ENCODE peak calls at places on chromosomes 3 and 15, in nine cellular contexts. One of them, this sample, is unnamed.

GRCh38 chr3:184145881-184146280 is 9.3 kb upstream of the DVL3 start:
- DNase-seq in activated B cell treated with CpG ODN at 0.5 μM for 24 hours: no peak
- DNase-seq in AG09309: no peak
- DNase-seq in GM23338: no peak
- DNase-seq in GM13977: no peak
- DNase-seq in HepG2: no peak
- DNase-seq in glutamatergic neuron: no peak
- DNase-seq in progenitor cell of endocrine pancreas: no peak
- DNase-seq in GM10248: no peak
- DNase-seq in this sample: no peak

GRCh38 chr3:94024385-94024784 is 4.0 kb downstream of the STX19 start:
- DNase-seq in HepG2: no peak
- DNase-seq in GM10248: no peak
- DNase-seq in GM13977: no peak
- DNase-seq in GM23338: no peak
- DNase-seq in glutamatergic neuron: no peak
- DNase-seq in AG09309: no peak
- DNase-seq in progenitor cell of endocrine pancreas: no peak
- DNase-seq in activated B cell treated with CpG ODN at 0.5 μM for 24 hours: no peak
- DNase-seq in this sample: no peak

GRCh38 chr15:25700916-25701315 is 162.2 kb downstream of the ATP10A start:
- DNase-seq in activated B cell treated with CpG ODN at 0.5 μM for 24 hours: no peak
- DNase-seq in progenitor cell of endocrine pancreas: no peak
- DNase-seq in HepG2: no peak
- DNase-seq in GM23338: no peak
- DNase-seq in GM13977: no peak
- DNase-seq in glutamatergic neuron: no peak
- DNase-seq in AG09309: no peak
- DNase-seq in GM10248: no peak
- DNase-seq in this sample: no peak

GRCh38 chr3:97880267-97880666 is 58.5 kb downstream of the CRYBG3 start:
- DNase-seq in GM23338: no peak
- DNase-seq in progenitor cell of endocrine pancreas: no peak
- DNase-seq in GM10248: no peak
- DNase-seq in HepG2: peak; percentile 6
- DNase-seq in GM13977: no peak
- DNase-seq in activated B cell treated with CpG ODN at 0.5 μM for 24 hours: no peak
- DNase-seq in glutamatergic neuron: no peak
- DNase-seq in AG09309: no peak
- DNase-seq in this sample: no peak

GRCh38 chr3:196650740-196651311 is 11.3 kb downstream of the NRROS start:
- DNase-seq in HepG2: peak; percentile 36
- DNase-seq in progenitor cell of endocrine pancreas: no peak
- DNase-seq in GM10248: no peak
- DNase-seq in activated B cell treated with CpG ODN at 0.5 μM for 24 hours: no peak
- DNase-seq in GM13977: no peak
- DNase-seq in AG09309: peak; percentile 94
- DNase-seq in GM23338: no peak
- DNase-seq in glutamatergic neuron: no peak
- DNase-seq in this sample: no peak

GRCh38 chr3:108029466-108029865 is 61.4 kb downstream of the CD47 start:
- DNase-seq in GM23338: no peak
- DNase-seq in progenitor cell of endocrine pancreas: no peak
- DNase-seq in activated B cell treated with CpG ODN at 0.5 μM for 24 hours: no peak
- DNase-seq in glutamatergic neuron: no peak
- DNase-seq in GM13977: no peak
- DNase-seq in GM10248: no peak
- DNase-seq in AG09309: no peak
- DNase-seq in HepG2: no peak
- DNase-seq in this sample: no peak

GRCh38 chr15:57591237-57591821 is 375 bp upstream of the MYZAP start:
- DNase-seq in glutamatergic neuron: no peak
- DNase-seq in progenitor cell of endocrine pancreas: no peak
- DNase-seq in AG09309: no peak
- DNase-seq in HepG2: no peak
- DNase-seq in GM13977: no peak
- DNase-seq in GM10248: no peak
- DNase-seq in activated B cell treated with CpG ODN at 0.5 μM for 24 hours: no peak
- DNase-seq in GM23338: peak; percentile 65
- DNase-seq in this sample: no peak

GRCh38 chr3:46916799-46917198 is 39.3 kb downstream of the PTH1R start:
- DNase-seq in GM10248: no peak
- DNase-seq in activated B cell treated with CpG ODN at 0.5 μM for 24 hours: no peak
- DNase-seq in GM23338: no peak
- DNase-seq in AG09309: no peak
- DNase-seq in HepG2: no peak
- DNase-seq in glutamatergic neuron: no peak
- DNase-seq in GM13977: no peak
- DNase-seq in progenitor cell of endocrine pancreas: no peak
- DNase-seq in this sample: no peak

GRCh38 chr3:152444029-152444641 is 175.4 kb downstream of the MBNL1 start:
- DNase-seq in progenitor cell of endocrine pancreas: no peak
- DNase-seq in AG09309: peak; percentile 41
- DNase-seq in GM10248: peak; percentile 17
- DNase-seq in GM23338: peak; percentile 67
- DNase-seq in activated B cell treated with CpG ODN at 0.5 μM for 24 hours: no peak
- DNase-seq in HepG2: peak; percentile 42
- DNase-seq in GM13977: peak; percentile 16
- DNase-seq in glutamatergic neuron: no peak
- DNase-seq in this sample: peak; percentile 31

GRCh38 chr15:72521682-72522081 is 47.6 kb downstream of the ARIH1 start:
- DNase-seq in GM10248: no peak
- DNase-seq in GM13977: no peak
- DNase-seq in HepG2: no peak
- DNase-seq in glutamatergic neuron: no peak
- DNase-seq in activated B cell treated with CpG ODN at 0.5 μM for 24 hours: no peak
- DNase-seq in progenitor cell of endocrine pancreas: no peak
- DNase-seq in AG09309: no peak
- DNase-seq in GM23338: no peak
- DNase-seq in this sample: no peak

GRCh38 chr3:100782359-100782758 is 73.1 kb downstream of the TFG start:
- DNase-seq in activated B cell treated with CpG ODN at 0.5 μM for 24 hours: no peak
- DNase-seq in HepG2: no peak
- DNase-seq in GM10248: no peak
- DNase-seq in glutamatergic neuron: no peak
- DNase-seq in GM13977: no peak
- DNase-seq in progenitor cell of endocrine pancreas: no peak
- DNase-seq in AG09309: no peak
- DNase-seq in GM23338: no peak
- DNase-seq in this sample: no peak

GRCh38 chr3:186506846-186507245 is 37.3 kb downstream of the CRYGS start:
- DNase-seq in glutamatergic neuron: no peak
- DNase-seq in HepG2: no peak
- DNase-seq in progenitor cell of endocrine pancreas: no peak
- DNase-seq in AG09309: no peak
- DNase-seq in activated B cell treated with CpG ODN at 0.5 μM for 24 hours: no peak
- DNase-seq in GM23338: no peak
- DNase-seq in GM10248: no peak
- DNase-seq in GM13977: no peak
- DNase-seq in this sample: no peak

GRCh38 chr3:50318615-50319014 is 3.9 kb downstream of the HYAL2 start:
- DNase-seq in GM13977: no peak
- DNase-seq in glutamatergic neuron: no peak
- DNase-seq in HepG2: no peak
- DNase-seq in activated B cell treated with CpG ODN at 0.5 μM for 24 hours: no peak
- DNase-seq in progenitor cell of endocrine pancreas: no peak
- DNase-seq in AG09309: no peak
- DNase-seq in GM10248: no peak
- DNase-seq in GM23338: no peak
- DNase-seq in this sample: no peak

DNA sequence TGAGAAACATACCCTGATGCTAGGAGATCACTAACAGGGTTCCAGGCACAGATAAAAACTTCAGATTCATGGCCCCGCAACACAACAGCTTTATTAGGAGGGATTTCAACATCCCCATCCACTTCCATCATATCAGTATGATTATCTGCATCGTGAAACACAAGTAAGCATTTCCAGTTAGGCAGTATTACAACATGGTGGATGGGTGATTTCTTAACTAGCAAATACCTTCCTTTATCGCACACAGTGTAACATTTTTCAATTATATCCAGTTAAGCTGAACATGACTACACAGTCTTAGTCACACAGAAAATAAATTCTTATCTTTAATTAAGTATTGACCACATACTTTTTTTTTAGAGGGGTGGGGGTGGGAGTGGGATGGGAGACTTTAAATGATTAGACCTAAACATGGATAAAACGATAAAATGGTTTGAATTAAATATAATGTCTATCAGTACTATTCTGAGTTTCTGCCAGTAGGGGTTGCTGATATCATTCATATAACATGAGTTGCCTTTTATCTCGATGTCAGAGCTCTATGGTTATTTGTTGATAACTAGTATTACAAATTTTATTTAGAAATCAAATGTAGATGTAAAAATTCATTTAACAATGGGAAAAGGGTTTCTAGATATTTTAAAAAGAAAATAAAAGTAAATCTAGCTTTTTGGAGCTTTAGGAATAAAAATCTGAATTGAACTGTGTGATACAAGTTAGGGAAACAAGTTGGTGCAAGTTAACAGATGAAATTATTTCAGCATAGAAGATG is 146.6 kb downstream of the TBL1XR1 start:
- DNase-seq in GM13977: no peak
- DNase-seq in activated B cell treated with CpG ODN at 0.5 μM for 24 hours: no peak
- DNase-seq in glutamatergic neuron: no peak
- DNase-seq in progenitor cell of endocrine pancreas: no peak
- DNase-seq in GM23338: peak; percentile 36
- DNase-seq in GM10248: no peak
- DNase-seq in AG09309: peak; percentile 58
- DNase-seq in HepG2: peak; percentile 13
- DNase-seq in this sample: no peak
- TF ChIP-seq CTCF in GM13977: peak; percentile 50
- TF ChIP-seq CTCF in activated B cell treated with CpG ODN at 0.5 μM for 24 hours: peak; percentile 69
- TF ChIP-seq CTCF in glutamatergic neuron: peak; percentile 54
- TF ChIP-seq CTCF in progenitor cell of endocrine pancreas: peak; percentile 65
- TF ChIP-seq CTCF in GM23338: peak; percentile 54
- TF ChIP-seq CTCF in GM10248: peak; percentile 64
- TF ChIP-seq CTCF in AG09309: peak; percentile 42
- TF ChIP-seq CTCF in HepG2: peak; percentile 38
- TF ChIP-seq CTCF in this sample: peak; percentile 8

DNA sequence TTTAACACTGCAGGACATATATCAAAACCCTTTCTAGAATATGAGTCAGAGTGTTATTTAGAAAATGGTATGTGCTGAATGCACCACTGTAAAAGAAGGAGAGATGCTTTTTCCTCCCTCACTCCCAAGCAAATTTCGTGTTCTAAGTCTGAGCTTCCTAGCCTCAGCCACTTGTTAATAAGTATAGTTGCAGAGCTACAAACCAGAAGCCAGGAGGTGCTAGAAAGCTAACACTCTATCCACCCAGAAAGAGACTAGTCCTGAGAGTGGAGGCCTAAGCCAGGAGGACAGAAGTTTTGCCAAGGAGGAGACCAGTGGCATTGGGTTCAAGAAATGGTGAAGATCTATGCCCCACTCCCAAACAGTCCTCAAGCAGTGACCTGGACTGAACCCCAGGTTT is 40.5 kb upstream of the GYG1 start:
- DNase-seq in glutamatergic neuron: no peak
- DNase-seq in GM10248: no peak
- DNase-seq in activated B cell treated with CpG ODN at 0.5 μM for 24 hours: no peak
- DNase-seq in GM23338: peak; percentile 67
- DNase-seq in GM13977: no peak
- DNase-seq in AG09309: no peak
- DNase-seq in progenitor cell of endocrine pancreas: no peak
- DNase-seq in HepG2: peak; percentile 16
- DNase-seq in this sample: no peak
- TF ChIP-seq CTCF in glutamatergic neuron: no peak
- TF ChIP-seq CTCF in GM10248: peak; percentile 10
- TF ChIP-seq CTCF in activated B cell treated with CpG ODN at 0.5 μM for 24 hours: no peak
- TF ChIP-seq CTCF in GM23338: peak; percentile 62
- TF ChIP-seq CTCF in GM13977: peak; percentile 41
- TF ChIP-seq CTCF in AG09309: peak; percentile 35
- TF ChIP-seq CTCF in progenitor cell of endocrine pancreas: no peak
- TF ChIP-seq CTCF in HepG2: peak; percentile 35
- TF ChIP-seq CTCF in this sample: no peak

GRCh38 chr15:49225572-49226281 is 55.7 kb downstream of the GALK2 start:
- DNase-seq in activated B cell treated with CpG ODN at 0.5 μM for 24 hours: no peak
- DNase-seq in AG09309: no peak
- DNase-seq in glutamatergic neuron: peak; percentile 62
- DNase-seq in progenitor cell of endocrine pancreas: no peak
- DNase-seq in HepG2: no peak
- DNase-seq in GM10248: no peak
- DNase-seq in GM23338: peak; percentile 88
- DNase-seq in GM13977: no peak
- DNase-seq in this sample: no peak
- TF ChIP-seq CTCF in activated B cell treated with CpG ODN at 0.5 μM for 24 hours: no peak
- TF ChIP-seq CTCF in AG09309: no peak
- TF ChIP-seq CTCF in glutamatergic neuron: peak; percentile 17
- TF ChIP-seq CTCF in progenitor cell of endocrine pancreas: peak; percentile 43
- TF ChIP-seq CTCF in HepG2: peak; percentile 67
- TF ChIP-seq CTCF in GM10248: peak; percentile 13
- TF ChIP-seq CTCF in GM23338: peak; percentile 81
- TF ChIP-seq CTCF in GM13977: peak; percentile 31
- TF ChIP-seq CTCF in this sample: no peak

GRCh38 chr3:52281980-52282801 is 3.7 kb upstream of the WDR82 start:
- DNase-seq in AG09309: no peak
- DNase-seq in GM13977: no peak
- DNase-seq in glutamatergic neuron: no peak
- DNase-seq in HepG2: peak; percentile 59
- DNase-seq in progenitor cell of endocrine pancreas: no peak
- DNase-seq in activated B cell treated with CpG ODN at 0.5 μM for 24 hours: no peak
- DNase-seq in GM23338: no peak
- DNase-seq in GM10248: no peak
- DNase-seq in this sample: no peak

GRCh38 chr3:52278510-52279069 is at the start of gene WDR82:
- DNase-seq in GM13977: peak; percentile 97
- DNase-seq in progenitor cell of endocrine pancreas: peak; percentile 98
- DNase-seq in GM23338: peak; percentile 97
- DNase-seq in AG09309: peak; percentile 56
- DNase-seq in glutamatergic neuron: peak; percentile 100
- DNase-seq in GM10248: peak; percentile 96
- DNase-seq in activated B cell treated with CpG ODN at 0.5 μM for 24 hours: peak; percentile 100
- DNase-seq in HepG2: peak; percentile 78
- DNase-seq in this sample: peak; percentile 97

GRCh38 chr3:52277071-52277964 is 1.1 kb downstream of the WDR82 start:
- DNase-seq in HepG2: peak; percentile 55
- DNase-seq in GM23338: peak; percentile 53
- DNase-seq in progenitor cell of endocrine pancreas: no peak
- DNase-seq in activated B cell treated with CpG ODN at 0.5 μM for 24 hours: peak; percentile 51
- DNase-seq in GM10248: peak; percentile 66
- DNase-seq in GM13977: peak; percentile 65
- DNase-seq in glutamatergic neuron: peak; percentile 72
- DNase-seq in AG09309: no peak
- DNase-seq in this sample: peak; percentile 67

GRCh38 chr3:52280046-52280445 is 1.6 kb upstream of the WDR82 start:
- DNase-seq in AG09309: no peak
- DNase-seq in HepG2: no peak
- DNase-seq in GM23338: no peak
- DNase-seq in glutamatergic neuron: no peak
- DNase-seq in GM13977: no peak
- DNase-seq in activated B cell treated with CpG ODN at 0.5 μM for 24 hours: no peak
- DNase-seq in GM10248: no peak
- DNase-seq in progenitor cell of endocrine pancreas: no peak
- DNase-seq in this sample: no peak

DNA sequence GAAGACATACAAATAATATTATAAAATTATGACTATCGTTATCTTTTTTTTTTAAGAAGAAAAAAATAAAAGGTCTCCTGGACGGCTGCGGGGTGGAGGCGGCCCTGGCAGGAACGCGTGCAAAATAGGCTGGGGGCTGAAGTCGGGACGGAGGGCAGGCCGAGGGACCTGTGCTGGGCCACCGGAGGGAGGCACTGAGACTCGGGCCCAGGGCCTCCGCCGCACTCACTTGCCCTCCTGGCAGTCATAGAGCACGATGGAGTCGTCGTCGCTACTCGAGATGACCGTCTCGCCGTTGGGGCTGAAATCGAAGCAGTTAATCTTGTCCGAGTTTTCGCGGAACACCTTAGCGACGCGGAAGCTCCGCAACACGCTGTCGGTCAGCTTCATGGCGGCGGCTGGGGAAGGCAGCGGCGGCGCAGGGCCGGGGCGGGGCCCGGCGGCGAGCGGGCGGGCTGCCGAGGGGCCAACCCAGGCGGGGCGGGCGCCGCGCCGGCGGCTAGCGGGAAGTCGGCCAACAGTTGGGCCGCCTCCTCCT is 408 bp downstream of the WDR82 start:
- DNase-seq in GM23338: peak; percentile 62
- DNase-seq in GM13977: peak; percentile 65
- DNase-seq in glutamatergic neuron: peak; percentile 69
- DNase-seq in GM10248: peak; percentile 66
- DNase-seq in HepG2: no peak
- DNase-seq in activated B cell treated with CpG ODN at 0.5 μM for 24 hours: no peak
- DNase-seq in progenitor cell of endocrine pancreas: no peak
- DNase-seq in AG09309: no peak
- DNase-seq in this sample: peak; percentile 69
- TF ChIP-seq CTCF in GM23338: peak; percentile 30
- TF ChIP-seq CTCF in GM13977: peak; percentile 36
- TF ChIP-seq CTCF in glutamatergic neuron: no peak
- TF ChIP-seq CTCF in GM10248: no peak
- TF ChIP-seq CTCF in HepG2: peak; percentile 46
- TF ChIP-seq CTCF in activated B cell treated with CpG ODN at 0.5 μM for 24 hours: no peak
- TF ChIP-seq CTCF in progenitor cell of endocrine pancreas: peak; percentile 54
- TF ChIP-seq CTCF in AG09309: peak; percentile 50
- TF ChIP-seq CTCF in this sample: no peak